ENCODE peak calls at places on chromosomes 12 and 14, in seven cellular contexts. One of them, this sample, is unnamed.
A peak's percentile ranks its signal among the peaks of the same experiment; 100 is the strongest.

GRCh38 chr14:100661340-100661712 is 65.4 kb upstream of the DLK1 start:
- DNase-seq in left ventricle myocardium inferior: no peak
- DNase-seq in keratinocyte: no peak
- DNase-seq in CD4-positive, alpha-beta memory T cell: no peak
- DNase-seq in right atrium auricular region: no peak
- DNase-seq in spleen: no peak
- DNase-seq in PC-3: no peak
- DNase-seq in this sample: peak; percentile 42

GRCh38 chr12:121789800-121790748 is 3.4 kb downstream of the RHOF start:
- DNase-seq in left ventricle myocardium inferior: peak; percentile 70
- DNase-seq in keratinocyte: no peak
- DNase-seq in CD4-positive, alpha-beta memory T cell: peak; percentile 99
- DNase-seq in right atrium auricular region: no peak
- DNase-seq in spleen: peak; percentile 99
- DNase-seq in PC-3: peak; percentile 87
- DNase-seq in this sample: peak; percentile 68

GRCh38 chr12:113712481-113712880 is 240.8 kb upstream of the LHX5 start:
- DNase-seq in left ventricle myocardium inferior: no peak
- DNase-seq in keratinocyte: no peak
- DNase-seq in CD4-positive, alpha-beta memory T cell: no peak
- DNase-seq in right atrium auricular region: no peak
- DNase-seq in spleen: no peak
- DNase-seq in PC-3: no peak
- DNase-seq in this sample: no peak

GRCh38 chr12:67671419-67671818 is 22.9 kb downstream of the DYRK2 start:
- DNase-seq in left ventricle myocardium inferior: no peak
- DNase-seq in keratinocyte: no peak
- DNase-seq in CD4-positive, alpha-beta memory T cell: no peak
- DNase-seq in right atrium auricular region: no peak
- DNase-seq in spleen: no peak
- DNase-seq in PC-3: no peak
- DNase-seq in this sample: peak; percentile 53

GRCh38 chr14:33792387-33793368 is 158.2 kb downstream of the EGLN3 start:
- DNase-seq in left ventricle myocardium inferior: peak; percentile 81
- DNase-seq in keratinocyte: no peak
- DNase-seq in CD4-positive, alpha-beta memory T cell: peak; percentile 48
- DNase-seq in right atrium auricular region: peak; percentile 82
- DNase-seq in spleen: peak; percentile 86
- DNase-seq in PC-3: peak; percentile 85
- DNase-seq in this sample: peak; percentile 72

GRCh38 chr12:13181375-13182070 is 15.0 kb upstream of the EMP1 start:
- DNase-seq in left ventricle myocardium inferior: no peak
- DNase-seq in keratinocyte: no peak
- DNase-seq in CD4-positive, alpha-beta memory T cell: no peak
- DNase-seq in right atrium auricular region: no peak
- DNase-seq in spleen: no peak
- DNase-seq in PC-3: no peak
- DNase-seq in this sample: no peak

GRCh38 chr14:95875831-95876768 is 532 bp upstream of the TUNAR start:
- DNase-seq in left ventricle myocardium inferior: no peak
- DNase-seq in keratinocyte: no peak
- DNase-seq in CD4-positive, alpha-beta memory T cell: no peak
- DNase-seq in right atrium auricular region: no peak
- DNase-seq in spleen: no peak
- DNase-seq in PC-3: no peak
- DNase-seq in this sample: no peak

GRCh38 chr12:65496617-65497016 is 218.1 kb downstream of the MSRB3 start:
- DNase-seq in left ventricle myocardium inferior: peak; percentile 39
- DNase-seq in keratinocyte: no peak
- DNase-seq in CD4-positive, alpha-beta memory T cell: no peak
- DNase-seq in right atrium auricular region: no peak
- DNase-seq in spleen: no peak
- DNase-seq in PC-3: no peak
- DNase-seq in this sample: peak; percentile 56

GRCh38 chr14:23379331-23380196 is 2.7 kb downstream of the CMTM5 start:
- DNase-seq in left ventricle myocardium inferior: peak; percentile 60
- DNase-seq in keratinocyte: peak; percentile 28
- DNase-seq in CD4-positive, alpha-beta memory T cell: peak; percentile 54
- DNase-seq in right atrium auricular region: peak; percentile 76
- DNase-seq in spleen: peak; percentile 88
- DNase-seq in PC-3: peak; percentile 81
- DNase-seq in this sample: peak; percentile 49

GRCh38 chr14:51507556-51508511 is 143.9 kb upstream of the FRMD6 start:
- DNase-seq in left ventricle myocardium inferior: peak; percentile 66
- DNase-seq in keratinocyte: no peak
- DNase-seq in CD4-positive, alpha-beta memory T cell: no peak
- DNase-seq in right atrium auricular region: no peak
- DNase-seq in spleen: no peak
- DNase-seq in PC-3: no peak
- DNase-seq in this sample: peak; percentile 85

GRCh38 chr12:122724641-122725243 is 5.9 kb downstream of the HCAR1 start:
- DNase-seq in left ventricle myocardium inferior: no peak
- DNase-seq in keratinocyte: no peak
- DNase-seq in CD4-positive, alpha-beta memory T cell: no peak
- DNase-seq in right atrium auricular region: no peak
- DNase-seq in spleen: no peak
- DNase-seq in PC-3: no peak
- DNase-seq in this sample: no peak

GRCh38 chr12:28191018-28191595 is 851 bp downstream of the CCDC91 start:
- DNase-seq in left ventricle myocardium inferior: no peak
- DNase-seq in keratinocyte: no peak
- DNase-seq in CD4-positive, alpha-beta memory T cell: peak; percentile 75
- DNase-seq in right atrium auricular region: peak; percentile 73
- DNase-seq in spleen: no peak
- DNase-seq in PC-3: peak; percentile 75
- DNase-seq in this sample: no peak

GRCh38 chr12:62789856-62790255 is 145.1 kb downstream of the PPM1H start:
- DNase-seq in left ventricle myocardium inferior: no peak
- DNase-seq in keratinocyte: no peak
- DNase-seq in CD4-positive, alpha-beta memory T cell: no peak
- DNase-seq in right atrium auricular region: no peak
- DNase-seq in spleen: no peak
- DNase-seq in PC-3: no peak
- DNase-seq in this sample: no peak

GRCh38 chr12:13211191-13211858 is 14.8 kb downstream of the EMP1 start:
- DNase-seq in left ventricle myocardium inferior: no peak
- DNase-seq in keratinocyte: no peak
- DNase-seq in CD4-positive, alpha-beta memory T cell: no peak
- DNase-seq in right atrium auricular region: no peak
- DNase-seq in spleen: no peak
- DNase-seq in PC-3: peak; percentile 59
- DNase-seq in this sample: no peak

GRCh38 chr14:84129028-84129427 is 1400.9 kb upstream of the FLRT2 start:
- DNase-seq in left ventricle myocardium inferior: no peak
- DNase-seq in keratinocyte: no peak
- DNase-seq in CD4-positive, alpha-beta memory T cell: no peak
- DNase-seq in right atrium auricular region: no peak
- DNase-seq in spleen: no peak
- DNase-seq in PC-3: no peak
- DNase-seq in this sample: no peak

GRCh38 chr12:17928708-17929366 is 161.2 kb downstream of the RERGL start:
- DNase-seq in left ventricle myocardium inferior: no peak
- DNase-seq in keratinocyte: peak; percentile 11
- DNase-seq in CD4-positive, alpha-beta memory T cell: no peak
- DNase-seq in right atrium auricular region: no peak
- DNase-seq in spleen: no peak
- DNase-seq in PC-3: peak; percentile 88
- DNase-seq in this sample: no peak

GRCh38 chr12:12717586-12718381 is 616 bp downstream of the CDKN1B start:
- DNase-seq in left ventricle myocardium inferior: peak; percentile 27
- DNase-seq in keratinocyte: no peak
- DNase-seq in CD4-positive, alpha-beta memory T cell: no peak
- DNase-seq in right atrium auricular region: no peak
- DNase-seq in spleen: peak; percentile 90
- DNase-seq in PC-3: peak; percentile 25
- DNase-seq in this sample: peak; percentile 35

GRCh38 chr12:68746572-68747180 is 700 bp downstream of the SLC35E3 start:
- DNase-seq in left ventricle myocardium inferior: peak; percentile 40
- DNase-seq in keratinocyte: no peak
- DNase-seq in CD4-positive, alpha-beta memory T cell: peak; percentile 48
- DNase-seq in right atrium auricular region: peak; percentile 65
- DNase-seq in spleen: peak; percentile 82
- DNase-seq in PC-3: peak; percentile 68
- DNase-seq in this sample: peak; percentile 77

GRCh38 chr14:33364536-33364935 is 425.9 kb downstream of the NPAS3 start:
- DNase-seq in left ventricle myocardium inferior: no peak
- DNase-seq in keratinocyte: no peak
- DNase-seq in CD4-positive, alpha-beta memory T cell: no peak
- DNase-seq in right atrium auricular region: no peak
- DNase-seq in spleen: no peak
- DNase-seq in PC-3: no peak
- DNase-seq in this sample: no peak

GRCh38 chr14:88005978-88006851 is 1.3 kb downstream of the GPR65 start:
- DNase-seq in left ventricle myocardium inferior: no peak
- DNase-seq in keratinocyte: no peak
- DNase-seq in CD4-positive, alpha-beta memory T cell: peak; percentile 92
- DNase-seq in right atrium auricular region: no peak
- DNase-seq in spleen: peak; percentile 74
- DNase-seq in PC-3: no peak
- DNase-seq in this sample: peak; percentile 20

GRCh38 chr12:103965590-103966407 is at the start of gene TDG:
- DNase-seq in left ventricle myocardium inferior: peak; percentile 97
- DNase-seq in keratinocyte: peak; percentile 85
- DNase-seq in CD4-positive, alpha-beta memory T cell: peak; percentile 99
- DNase-seq in right atrium auricular region: peak; percentile 99
- DNase-seq in spleen: peak; percentile 100
- DNase-seq in PC-3: peak; percentile 99
- DNase-seq in this sample: peak; percentile 98

GRCh38 chr12:71456316-71456715 is 16.7 kb downstream of the LGR5 start:
- DNase-seq in left ventricle myocardium inferior: no peak
- DNase-seq in keratinocyte: no peak
- DNase-seq in CD4-positive, alpha-beta memory T cell: no peak
- DNase-seq in right atrium auricular region: no peak
- DNase-seq in spleen: no peak
- DNase-seq in PC-3: no peak
- DNase-seq in this sample: no peak

GRCh38 chr12:9331218-9331626 is 123.0 kb upstream of the PZP start:
- DNase-seq in left ventricle myocardium inferior: peak; percentile 62
- DNase-seq in keratinocyte: no peak
- DNase-seq in CD4-positive, alpha-beta memory T cell: no peak
- DNase-seq in right atrium auricular region: peak; percentile 69
- DNase-seq in spleen: peak; percentile 90
- DNase-seq in PC-3: peak; percentile 59
- DNase-seq in this sample: peak; percentile 87

GRCh38 chr12:43245947-43246346 is 306.1 kb downstream of the ADAMTS20 start:
- DNase-seq in left ventricle myocardium inferior: no peak
- DNase-seq in keratinocyte: no peak
- DNase-seq in CD4-positive, alpha-beta memory T cell: no peak
- DNase-seq in right atrium auricular region: no peak
- DNase-seq in spleen: no peak
- DNase-seq in PC-3: no peak
- DNase-seq in this sample: no peak

GRCh38 chr12:2629051-2629450 is 165.7 kb upstream of the FKBP4 start:
- DNase-seq in left ventricle myocardium inferior: no peak
- DNase-seq in keratinocyte: no peak
- DNase-seq in CD4-positive, alpha-beta memory T cell: no peak
- DNase-seq in right atrium auricular region: no peak
- DNase-seq in spleen: no peak
- DNase-seq in PC-3: no peak
- DNase-seq in this sample: no peak

GRCh38 chr14:43687866-43688265 is 819.2 kb downstream of the FSCB start:
- DNase-seq in left ventricle myocardium inferior: no peak
- DNase-seq in keratinocyte: no peak
- DNase-seq in CD4-positive, alpha-beta memory T cell: no peak
- DNase-seq in right atrium auricular region: no peak
- DNase-seq in spleen: no peak
- DNase-seq in PC-3: peak; percentile 64
- DNase-seq in this sample: no peak

GRCh38 chr12:12267801-12268200 is 957 bp upstream of the LRP6 start:
- DNase-seq in left ventricle myocardium inferior: no peak
- DNase-seq in keratinocyte: no peak
- DNase-seq in CD4-positive, alpha-beta memory T cell: no peak
- DNase-seq in right atrium auricular region: no peak
- DNase-seq in spleen: no peak
- DNase-seq in PC-3: peak; percentile 13
- DNase-seq in this sample: no peak

GRCh38 chr12:46560874-46561273 is 188.3 kb upstream of the SLC38A2 start:
- DNase-seq in left ventricle myocardium inferior: no peak
- DNase-seq in keratinocyte: no peak
- DNase-seq in CD4-positive, alpha-beta memory T cell: no peak
- DNase-seq in right atrium auricular region: no peak
- DNase-seq in spleen: no peak
- DNase-seq in PC-3: no peak
- DNase-seq in this sample: no peak

GRCh38 chr12:14554281-14555008 is 13.2 kb downstream of the PLBD1 start:
- DNase-seq in left ventricle myocardium inferior: peak; percentile 88
- DNase-seq in keratinocyte: no peak
- DNase-seq in CD4-positive, alpha-beta memory T cell: no peak
- DNase-seq in right atrium auricular region: peak; percentile 87
- DNase-seq in spleen: peak; percentile 84
- DNase-seq in PC-3: peak; percentile 59
- DNase-seq in this sample: peak; percentile 63

GRCh38 chr12:47778842-47779241 is 5.8 kb downstream of the SLC48A1 start:
- DNase-seq in left ventricle myocardium inferior: no peak
- DNase-seq in keratinocyte: no peak
- DNase-seq in CD4-positive, alpha-beta memory T cell: no peak
- DNase-seq in right atrium auricular region: no peak
- DNase-seq in spleen: peak; percentile 80
- DNase-seq in PC-3: no peak
- DNase-seq in this sample: no peak
- H3K4me1 ChIP-seq in left ventricle myocardium inferior: peaks cover 75% of the 10 kb centered on the region
- H3K4me1 ChIP-seq in keratinocyte: peaks cover 43% of the 10 kb centered on the region
- H3K4me1 ChIP-seq in CD4-positive, alpha-beta memory T cell: peaks cover 12% of the 10 kb centered on the region
- H3K4me1 ChIP-seq in right atrium auricular region: peaks cover 61% of the 10 kb centered on the region
- H3K4me1 ChIP-seq in spleen: peaks cover 34% of the 10 kb centered on the region
- H3K4me1 ChIP-seq in PC-3: peaks cover 29% of the 10 kb centered on the region
- H3K4me1 ChIP-seq in this sample: peaks cover 41% of the 10 kb centered on the region

DNA sequence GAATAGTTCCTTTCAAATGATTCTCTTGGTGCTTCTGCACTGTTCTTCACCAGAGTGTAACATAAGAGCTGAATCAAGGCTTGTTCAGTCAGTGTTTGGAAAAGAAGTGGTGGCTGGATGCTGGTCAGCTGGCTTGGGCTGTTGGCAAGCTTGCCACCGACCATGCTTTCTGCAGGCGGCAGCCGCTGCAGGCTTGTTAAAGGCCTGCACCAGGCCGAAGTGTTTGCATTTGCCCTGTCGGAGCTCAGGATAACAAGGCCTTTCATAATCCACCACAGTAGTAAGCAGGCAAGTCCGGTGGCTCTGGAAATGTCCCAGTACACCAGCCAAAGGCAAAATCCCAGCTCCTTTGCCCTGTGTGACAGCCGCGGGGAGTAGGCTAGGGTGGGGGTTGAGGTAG is 26.9 kb downstream of the DAAM1 start:
- DNase-seq in left ventricle myocardium inferior: peak; percentile 80
- DNase-seq in keratinocyte: no peak
- DNase-seq in CD4-positive, alpha-beta memory T cell: no peak
- DNase-seq in right atrium auricular region: peak; percentile 74
- DNase-seq in spleen: no peak
- DNase-seq in PC-3: no peak
- DNase-seq in this sample: peak; percentile 8
- H3K4me1 ChIP-seq in left ventricle myocardium inferior: peaks cover 100% of the 10 kb centered on the region
- H3K4me1 ChIP-seq in keratinocyte: peaks cover 6% of the 10 kb centered on the region
- H3K4me1 ChIP-seq in CD4-positive, alpha-beta memory T cell: no peaks in the 10 kb centered on the region
- H3K4me1 ChIP-seq in right atrium auricular region: peaks cover 79% of the 10 kb centered on the region
- H3K4me1 ChIP-seq in spleen: no peaks in the 10 kb centered on the region
- H3K4me1 ChIP-seq in PC-3: peaks cover 7% of the 10 kb centered on the region
- H3K4me1 ChIP-seq in this sample: peaks cover 3% of the 10 kb centered on the region

GRCh38 chr14:65332141-65332871 is 80.2 kb upstream of the FUT8 start:
- DNase-seq in left ventricle myocardium inferior: no peak
- DNase-seq in keratinocyte: no peak
- DNase-seq in CD4-positive, alpha-beta memory T cell: no peak
- DNase-seq in right atrium auricular region: no peak
- DNase-seq in spleen: no peak
- DNase-seq in PC-3: peak; percentile 29
- DNase-seq in this sample: no peak
- H3K4me1 ChIP-seq in left ventricle myocardium inferior: peaks cover 21% of the 10 kb centered on the region
- H3K4me1 ChIP-seq in keratinocyte: peaks cover 41% of the 10 kb centered on the region
- H3K4me1 ChIP-seq in CD4-positive, alpha-beta memory T cell: peaks cover 9% of the 10 kb centered on the region
- H3K4me1 ChIP-seq in right atrium auricular region: peaks cover 10% of the 10 kb centered on the region
- H3K4me1 ChIP-seq in spleen: peaks cover 14% of the 10 kb centered on the region
- H3K4me1 ChIP-seq in PC-3: peaks cover 38% of the 10 kb centered on the region
- H3K4me1 ChIP-seq in this sample: no peaks in the 10 kb centered on the region

GRCh38 chr14:75450381-75451276 is 22.8 kb downstream of the JDP2 start:
- DNase-seq in left ventricle myocardium inferior: peak; percentile 54
- DNase-seq in keratinocyte: peak; percentile 30
- DNase-seq in CD4-positive, alpha-beta memory T cell: no peak
- DNase-seq in right atrium auricular region: no peak
- DNase-seq in spleen: no peak
- DNase-seq in PC-3: peak; percentile 84
- DNase-seq in this sample: peak; percentile 77
- H3K4me1 ChIP-seq in left ventricle myocardium inferior: peaks cover 95% of the 10 kb centered on the region
- H3K4me1 ChIP-seq in keratinocyte: peaks cover 30% of the 10 kb centered on the region
- H3K4me1 ChIP-seq in CD4-positive, alpha-beta memory T cell: no peaks in the 10 kb centered on the region
- H3K4me1 ChIP-seq in right atrium auricular region: peaks cover 79% of the 10 kb centered on the region
- H3K4me1 ChIP-seq in spleen: peaks cover 67% of the 10 kb centered on the region
- H3K4me1 ChIP-seq in PC-3: peaks cover 24% of the 10 kb centered on the region
- H3K4me1 ChIP-seq in this sample: peaks cover 54% of the 10 kb centered on the region

This sample was measured in adrenal gland.